ENCODE peak calls at places on chromosomes 1 and 21, in six cellular contexts. B is foreskin fibroblast, W is NCI-H1092 treated with DMSO at 0.1 percent for 48 hours, P is GM23248, E is RWPE2, G is NCI-H2081. A is an unnamed sample.

GRCh38 chr1:46096269-46097148 is 35.9 kb downstream of the PIK3R3 start:
- DNase-seq in G (no peak), P (no peak), W (no peak), B (no peak), E (no peak), A (no peak)

GRCh38 chr1:101191049-101191448 is 45.8 kb upstream of the S1PR1 start:
- DNase-seq in P (no peak), G (no peak), W (no peak), B (no peak), E (no peak), A (no peak)

GRCh38 chr1:8238141-8239038 is 79.5 kb upstream of the SLC45A1 start:
- DNase-seq in E (no peak), P (peak; percentile 93), B (peak; percentile 94), W (no peak), G (no peak), A (peak; percentile 91)

GRCh38 chr1:51330331-51331201 is at the start of gene TTC39A:
- DNase-seq in W (no peak), P (peak; percentile 17), B (no peak), E (no peak), G (peak; percentile 70), A (no peak)

GRCh38 chr1:212375986-212376385 is 38.7 kb downstream of the PACC1 start:
- DNase-seq in B (no peak), G (no peak), E (no peak), W (no peak), P (no peak), A (no peak)

GRCh38 chr1:206713070-206713469 is 28.4 kb downstream of the MAPKAPK2 start:
- DNase-seq in P (no peak), E (no peak), G (no peak), W (no peak), B (no peak), A (no peak)

GRCh38 chr1:147389532-147390184 is 147.2 kb downstream of the CHD1L start:
- DNase-seq in G (peak; percentile 71), W (peak; percentile 47), E (no peak), B (peak; percentile 69), P (peak; percentile 66), A (peak; percentile 53)

GRCh38 chr1:2143814-2144500 is 50.6 kb downstream of the FAAP20 start:
- DNase-seq in W (no peak), B (no peak), G (no peak), E (no peak), P (no peak), A (no peak)

GRCh38 chr1:118905206-118905605 is 82.9 kb downstream of the TBX15 start:
- DNase-seq in B (no peak), P (peak; percentile 10), G (no peak), E (no peak), W (no peak), A (no peak)

GRCh38 chr1:211377539-211378461 is 51.2 kb downstream of the TRAF5 start:
- DNase-seq in W (no peak), G (no peak), B (no peak), P (peak; percentile 29), E (no peak), A (no peak)

GRCh38 chr1:22529901-22530621 is 33.2 kb upstream of the EPHA8 start:
- DNase-seq in B (peak; percentile 51), P (peak; percentile 79), G (no peak), E (no peak), W (peak; percentile 33), A (peak; percentile 16)

GRCh38 chr1:223683586-223684487 is 18.3 kb upstream of the CAPN8 start:
- DNase-seq in G (peak; percentile 91), B (peak; percentile 76), E (no peak), P (peak; percentile 67), W (peak; percentile 85), A (peak; percentile 48)

GRCh38 chr1:116218922-116219321 is 107.7 kb downstream of the MAB21L3 start:
- DNase-seq in G (no peak), E (no peak), B (no peak), P (no peak), W (no peak), A (no peak)

GRCh38 chr1:41690331-41690730 is 205.8 kb upstream of the EDN2 start:
- DNase-seq in G (no peak), B (no peak), E (peak; percentile 52), W (no peak), P (no peak), A (no peak)

GRCh38 chr1:145961425-145962156 is 2.8 kb downstream of the ANKRD34A start:
- DNase-seq in P (peak; percentile 63), W (peak; percentile 25), G (no peak), B (peak; percentile 84), E (no peak), A (peak; percentile 53)

GRCh38 chr21:41953249-41953830 is 478 bp downstream of the C2CD2 start:
- DNase-seq in B (peak; percentile 49), E (no peak), G (no peak), W (no peak), P (peak; percentile 65), A (no peak)

GRCh38 chr1:64838486-64838885 is 93.6 kb downstream of the RAVER2 start:
- DNase-seq in E (no peak), G (no peak), P (no peak), B (no peak), W (no peak), A (peak; percentile 21)

GRCh38 chr1:88035578-88035977 is 648.5 kb upstream of the PKN2 start:
- DNase-seq in W (no peak), E (no peak), G (no peak), B (no peak), P (no peak), A (no peak)

GRCh38 chr1:36699113-36699512 is 216.4 kb upstream of the CSF3R start:
- DNase-seq in E (no peak), B (no peak), P (no peak), G (no peak), W (no peak), A (no peak)

GRCh38 chr21:37751268-37751975 is 164.8 kb downstream of the KCNJ6 start:
- DNase-seq in E (no peak), P (peak; percentile 8), B (no peak), W (no peak), G (no peak), A (no peak)

GRCh38 chr1:30427545-30427944 is 295.8 kb downstream of the MATN1 start:
- DNase-seq in W (no peak), G (no peak), E (no peak), P (no peak), B (no peak), A (no peak)

GRCh38 chr1:165109013-165109412 is 247.5 kb downstream of the LMX1A start:
- DNase-seq in W (no peak), B (no peak), G (peak; percentile 14), E (no peak), P (no peak), A (no peak)

GRCh38 chr1:226649780-226650179 is 89.3 kb downstream of the ITPKB start:
- DNase-seq in W (peak; percentile 18), G (peak; percentile 54), E (no peak), B (peak; percentile 59), P (peak; percentile 45), A (peak; percentile 52)

GRCh38 chr21:33273044-33273443 is 6.9 kb downstream of the IL10RB start:
- DNase-seq in E (no peak), W (no peak), G (no peak), P (no peak), B (no peak), A (no peak)

GRCh38 chr1:171468120-171468790 is 17.1 kb upstream of the PRRC2C start:
- DNase-seq in G (no peak), E (no peak), B (peak; percentile 55), P (peak; percentile 81), W (no peak), A (peak; percentile 51)

GRCh38 chr1:93699676-93700168 is 18.1 kb upstream of the BCAR3 start:
- DNase-seq in G (no peak), E (no peak), W (no peak), P (no peak), B (no peak), A (no peak)

GRCh38 chr1:203425668-203425999 is 50.0 kb upstream of the PRELP start:
- DNase-seq in P (peak; percentile 49), W (no peak), B (peak; percentile 38), E (no peak), G (no peak), A (no peak)

GRCh38 chr1:16032388-16033100 is 10.7 kb downstream of the CLCNKA start:
- DNase-seq in P (peak; percentile 96), E (peak; percentile 87), G (peak; percentile 66), B (peak; percentile 93), W (peak; percentile 82), A (peak; percentile 90)

GRCh38 chr1:36175137-36176095 is 19.5 kb downstream of the MAP7D1 start:
- DNase-seq in E (no peak), B (no peak), G (peak; percentile 56), W (no peak), P (peak; percentile 66), A (no peak)

GRCh38 chr1:232380556-232380955 is 249.4 kb downstream of the SIPA1L2 start:
- DNase-seq in G (no peak), P (no peak), W (no peak), E (no peak), B (no peak), A (no peak)

GRCh38 chr1:47388548-47389238 is 27.4 kb upstream of the FOXE3 start:
- DNase-seq in G (peak; percentile 58), P (peak; percentile 81), B (peak; percentile 88), W (peak; percentile 12), E (no peak), A (peak; percentile 75)

GRCh38 chr1:16191916-16192545 is 20.4 kb downstream of the ARHGEF19 start:
- DNase-seq in P (no peak), W (peak; percentile 38), G (peak; percentile 19), B (no peak), E (no peak), A (no peak)

GRCh38 chr21:34670220-34670961 is 1.6 kb downstream of the CLIC6 start:
- DNase-seq in P (peak; percentile 49), W (no peak), E (no peak), B (peak; percentile 41), G (no peak), A (peak; percentile 18)